ENCODE peak calls at places on chromosomes 5 and 9, in ten cellular contexts. W is GM12864, G is nephron progenitor cell, O is mucosa of descending colon, S is AG09309, Q is WTC11, M is upper lobe of right lung, V is kidney, K is PC-3, I is GM13977. R is an unnamed sample.

GRCh38 chr5:189486-189885 is 1.8 kb upstream of the LRRC14B start:
- DNase-seq in O (no peak), Q (no peak), S (no peak), I (no peak), V (no peak), K (no peak), W (no peak), G (no peak), M (no peak), R (peak)

GRCh38 chr9:37902804-37903580 is 935 bp downstream of the SLC25A51 start:
- DNase-seq in M (no peak), K (peak), O (no peak), S (no peak), V (no peak), Q (no peak), W (peak), I (peak), G (no peak), R (no peak)

GRCh38 chr9:133605856-133606721 is 3.1 kb downstream of the FAM163B start:
- DNase-seq in K (no peak), Q (no peak), O (no peak), G (no peak), M (no peak), V (peak), I (no peak), W (no peak), S (no peak), R (no peak)

GRCh38 chr9:124258765-124259272 is 1.1 kb downstream of the NEK6 start:
- DNase-seq in I (no peak), G (no peak), W (no peak), O (no peak), M (no peak), Q (peak), V (no peak), S (no peak), K (peak), R (no peak)

GRCh38 chr9:126411948-126412284 is 85.3 kb downstream of the MVB12B start:
- DNase-seq in O (no peak), V (no peak), M (no peak), K (no peak), Q (no peak), I (no peak), G (no peak), S (no peak), W (no peak), R (no peak)

GRCh38 chr5:102740515-102740914 is 14.6 kb upstream of the PAM start:
- DNase-seq in K (no peak), O (no peak), G (no peak), W (no peak), S (no peak), V (no peak), Q (no peak), M (no peak), I (no peak), R (no peak)

GRCh38 chr5:126446498-126447224 is 23.5 kb downstream of the GRAMD2B start:
- DNase-seq in O (peak), G (no peak), W (no peak), Q (no peak), S (peak), M (no peak), V (no peak), I (peak), K (peak), R (no peak)

GRCh38 chr9:130921483-130921806 is 17.6 kb downstream of the FIBCD1 start:
- DNase-seq in V (no peak), O (no peak), Q (no peak), I (no peak), G (no peak), M (no peak), K (no peak), S (no peak), W (no peak), R (no peak)

GRCh38 chr5:79932510-79933504 is 58.3 kb downstream of the MTX3 start:
- DNase-seq in O (no peak), S (peak), G (no peak), W (no peak), K (no peak), Q (no peak), M (no peak), V (no peak), I (no peak), R (no peak)

GRCh38 chr9:122225323-122226141 is 3.2 kb downstream of the LHX6 start:
- DNase-seq in M (no peak), I (peak), G (peak), V (peak), Q (no peak), S (no peak), K (no peak), O (no peak), W (no peak), R (no peak)

GRCh38 chr9:85425153-85425611 is 316.6 kb downstream of the AGTPBP1 start:
- DNase-seq in W (peak), M (peak), I (peak), O (peak), S (peak), V (peak), G (peak), K (peak), Q (peak), R (no peak)

GRCh38 chr5:6899215-6899614 is 186.0 kb downstream of the TENT4A start:
- DNase-seq in M (no peak), S (no peak), V (peak), Q (no peak), W (no peak), O (peak), G (no peak), I (no peak), K (no peak), R (no peak)

GRCh38 chr5:6902094-6902493 is 188.9 kb downstream of the TENT4A start:
- DNase-seq in W (no peak), I (no peak), O (no peak), G (no peak), S (no peak), Q (no peak), V (no peak), M (no peak), K (no peak), R (no peak)

GRCh38 chr5:6900247-6900646 is 187.0 kb downstream of the TENT4A start:
- DNase-seq in K (no peak), M (no peak), I (no peak), S (no peak), Q (no peak), O (no peak), W (no peak), G (no peak), V (no peak), R (no peak)

GRCh38 chr5:6902597-6902996 is 189.4 kb downstream of the TENT4A start:
- DNase-seq in G (no peak), M (no peak), K (no peak), O (no peak), S (no peak), I (no peak), Q (no peak), W (no peak), V (no peak), R (no peak)

GRCh38 chr5:6900828-6901227 is 187.6 kb downstream of the TENT4A start:
- DNase-seq in G (no peak), S (no peak), I (no peak), W (no peak), O (peak), Q (no peak), K (no peak), M (no peak), V (no peak), R (no peak)
- TF ChIP-seq CTCF in G (no peak), S (no peak), I (no peak), W (no peak), O (no peak), Q (no peak), K (no peak), M (no peak), V (no peak), R (no peak)

GRCh38 chr5:10199700-10200099 is 50.0 kb downstream of the ATPSCKMT start:
- DNase-seq in M (no peak), O (no peak), V (no peak), Q (no peak), G (no peak), I (no peak), K (no peak), W (no peak), S (peak), R (no peak)

GRCh38 chr5:10202089-10202753 is 47.5 kb downstream of the ATPSCKMT start:
- DNase-seq in G (no peak), S (no peak), K (no peak), O (no peak), M (no peak), I (no peak), W (no peak), Q (no peak), V (no peak), R (no peak)

GRCh38 chr5:10198021-10198420 is 51.7 kb downstream of the ATPSCKMT start:
- DNase-seq in M (no peak), S (no peak), V (no peak), Q (no peak), I (no peak), G (no peak), O (no peak), K (no peak), W (no peak), R (no peak)

DNA sequence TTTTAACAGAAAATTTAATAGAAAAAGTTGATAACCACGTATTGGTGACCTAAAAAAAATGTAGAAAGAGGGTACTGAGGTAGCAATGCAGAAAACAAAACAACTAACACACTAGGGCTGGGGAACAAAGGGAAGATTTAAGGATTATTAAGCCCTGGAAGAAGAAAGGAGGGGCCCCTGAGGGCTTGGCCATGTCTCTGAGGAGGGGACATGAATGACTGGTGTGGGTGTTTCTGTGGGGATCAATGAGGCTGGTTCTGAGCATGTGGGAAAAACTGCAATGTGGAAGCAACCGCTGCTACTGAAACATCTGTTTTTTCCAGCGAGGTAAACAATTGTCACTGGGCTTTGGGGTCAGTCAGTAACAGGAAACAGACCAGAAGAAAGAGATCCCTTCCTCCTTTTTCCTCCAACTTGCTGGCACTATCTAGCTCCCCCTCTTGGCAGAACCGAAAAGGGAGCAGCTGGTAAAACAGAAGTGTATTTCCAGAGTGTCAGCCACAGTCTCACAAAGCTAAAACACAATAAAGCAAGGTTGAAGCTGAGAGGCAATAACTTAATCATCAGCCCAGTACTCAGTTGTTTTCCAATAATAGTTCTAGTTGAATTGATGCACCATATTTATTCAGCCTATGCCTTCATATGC is 48.3 kb downstream of the ATPSCKMT start:
- DNase-seq in M (no peak), K (no peak), Q (peak), W (no peak), G (peak), I (no peak), O (peak), S (no peak), V (no peak), R (no peak)
- TF ChIP-seq CTCF in M (peak), K (peak), Q (no peak), W (peak), G (peak), I (peak), O (no peak), S (peak), V (peak), R (peak)

GRCh38 chr9:70578720-70579119 is 164.3 kb upstream of the KLF9 start:
- DNase-seq in K (no peak), I (no peak), O (no peak), W (no peak), V (no peak), Q (no peak), M (no peak), G (no peak), S (no peak), R (no peak)

GRCh38 chr9:70579686-70580085 is 165.2 kb upstream of the KLF9 start:
- DNase-seq in Q (no peak), M (no peak), I (no peak), S (no peak), O (no peak), W (no peak), V (no peak), K (no peak), G (no peak), R (no peak)

GRCh38 chr9:70577671-70578070 is 163.2 kb upstream of the KLF9 start:
- DNase-seq in G (no peak), Q (no peak), O (no peak), W (no peak), I (no peak), S (no peak), V (no peak), K (no peak), M (no peak), R (no peak)

GRCh38 chr9:70580593-70581195 is 166.2 kb upstream of the KLF9 start:
- DNase-seq in W (no peak), M (no peak), S (no peak), V (no peak), I (no peak), O (no peak), G (no peak), Q (no peak), K (no peak), R (peak)

GRCh38 chr9:70581214-70581966 is 166.9 kb upstream of the KLF9 start:
- DNase-seq in V (no peak), K (no peak), G (no peak), W (no peak), Q (no peak), S (no peak), O (no peak), I (no peak), M (no peak), R (no peak)
- TF ChIP-seq CTCF in V (no peak), K (no peak), G (no peak), W (no peak), Q (no peak), S (no peak), O (no peak), I (no peak), M (no peak), R (no peak)

GRCh38 chr9:136928591-136928990 is 15.9 kb downstream of the FBXW5 start:
- DNase-seq in S (no peak), K (no peak), W (no peak), V (no peak), O (no peak), M (peak), G (no peak), I (no peak), Q (no peak), R (no peak)
- TF ChIP-seq CTCF in S (no peak), K (no peak), W (no peak), V (no peak), O (no peak), M (no peak), G (no peak), I (no peak), Q (no peak), R (peak)

DNA sequence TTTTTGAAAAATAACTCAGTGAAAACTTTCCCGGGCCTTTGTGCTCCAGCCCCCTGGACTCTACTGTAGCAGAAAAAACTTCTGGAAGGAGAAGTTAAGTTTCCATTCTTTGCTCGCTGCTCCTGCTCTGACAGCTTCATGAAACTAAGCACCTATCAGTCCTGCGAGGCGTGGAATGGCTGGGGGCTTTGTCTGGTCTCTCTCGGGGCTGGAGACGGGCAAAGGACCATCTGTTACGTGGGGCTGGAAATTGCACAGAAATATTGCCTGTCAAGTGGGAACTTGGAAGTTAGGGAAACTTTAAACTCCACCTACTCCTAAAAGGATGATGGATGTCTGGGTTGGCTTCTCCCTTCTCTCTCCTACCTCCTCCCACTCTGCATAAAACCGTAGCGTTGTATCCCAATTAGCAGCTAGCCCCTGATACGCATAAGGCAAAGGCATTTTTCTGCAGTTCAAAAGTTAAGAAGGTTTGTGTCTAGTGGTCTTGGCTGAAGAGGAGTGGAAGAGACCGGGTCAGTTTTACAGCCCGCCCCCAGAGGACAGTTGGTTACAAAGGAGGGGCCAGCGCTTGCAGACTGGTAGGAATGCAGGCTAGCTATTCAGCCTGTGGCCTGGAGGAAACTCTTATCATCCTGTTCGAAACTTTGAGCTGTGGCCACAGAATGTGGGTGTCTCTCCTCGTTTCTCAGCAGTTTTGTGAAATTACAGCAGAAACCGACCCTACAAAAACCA is 1.2 kb downstream of the FBXL7 start:
- DNase-seq in G (peak), I (no peak), V (peak), S (peak), O (peak), Q (peak), K (no peak), W (no peak), M (peak), R (no peak)
- TF ChIP-seq CTCF in G (no peak), I (no peak), V (no peak), S (peak), O (no peak), Q (no peak), K (no peak), W (no peak), M (no peak), R (no peak)

GRCh38 chr5:109688647-109688998 is 1.1 kb upstream of the MAN2A1 start:
- DNase-seq in M (no peak), I (peak), W (peak), O (peak), S (no peak), V (no peak), K (peak), G (no peak), Q (no peak), R (no peak)

GRCh38 chr5:109690456-109691247 is 925 bp downstream of the MAN2A1 start:
- DNase-seq in K (peak), Q (peak), O (peak), W (peak), M (peak), I (peak), V (peak), G (peak), S (peak), R (peak)

GRCh38 chr5:109691248-109691574 is 1.5 kb downstream of the MAN2A1 start:
- DNase-seq in I (no peak), V (no peak), G (no peak), W (no peak), M (no peak), Q (no peak), K (no peak), O (no peak), S (no peak), R (no peak)

GRCh38 chr5:109688999-109689739 is 558 bp upstream of the MAN2A1 start:
- DNase-seq in Q (peak), O (peak), I (peak), K (peak), M (peak), S (no peak), G (peak), W (peak), V (peak), R (peak)

GRCh38 chr5:109689740-109690455 is at the start of gene MAN2A1:
- DNase-seq in S (no peak), I (peak), O (peak), V (peak), Q (peak), G (peak), K (peak), W (peak), M (peak), R (peak)
- TF ChIP-seq CTCF in S (no peak), I (no peak), O (no peak), V (no peak), Q (no peak), G (no peak), K (peak), W (no peak), M (peak), R (no peak)

GRCh38 chr5:105501315-105501714 is 1938.7 kb upstream of the NUDT12 start:
- DNase-seq in V (no peak), M (no peak), O (no peak), S (no peak), K (no peak), G (no peak), Q (no peak), W (no peak), I (no peak), R (no peak)

GRCh38 chr5:105503950-105504349 is 1941.4 kb upstream of the NUDT12 start:
- DNase-seq in W (no peak), K (peak), I (no peak), Q (no peak), S (no peak), V (no peak), O (no peak), M (no peak), G (no peak), R (no peak)

GRCh38 chr5:105508519-105508918 is 1945.9 kb upstream of the NUDT12 start:
- DNase-seq in G (no peak), M (no peak), K (peak), W (no peak), V (no peak), S (no peak), O (no peak), Q (no peak), I (no peak), R (no peak)

GRCh38 chr5:105506692-105507277 is 1944.2 kb upstream of the NUDT12 start:
- DNase-seq in G (peak), I (peak), V (no peak), W (no peak), O (peak), Q (peak), K (peak), S (no peak), M (no peak), R (no peak)
- TF ChIP-seq CTCF in G (peak), I (peak), V (peak), W (no peak), O (no peak), Q (peak), K (peak), S (no peak), M (peak), R (no peak)

DNA sequence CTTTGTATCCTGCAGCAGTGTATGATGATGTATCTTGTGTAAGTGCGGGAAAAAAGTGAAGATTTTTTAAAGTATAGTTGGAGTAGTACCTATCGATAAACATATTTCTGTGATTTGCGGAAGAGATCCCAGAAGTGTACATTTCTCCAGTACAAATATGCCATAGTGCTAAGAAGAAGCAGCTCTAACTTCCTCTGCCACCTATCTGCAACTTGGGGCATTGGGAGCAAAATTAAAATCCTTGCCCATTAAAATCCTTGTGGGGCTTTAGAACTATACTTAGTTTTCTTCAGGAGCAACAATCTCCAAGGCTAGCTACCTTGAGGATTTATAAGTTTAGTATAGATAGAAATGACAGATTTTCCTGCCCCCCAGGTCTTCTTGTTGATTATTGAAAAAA is 123.7 kb downstream of the VCAN start:
- DNase-seq in W (no peak), I (no peak), M (no peak), Q (no peak), V (no peak), G (no peak), K (peak), O (no peak), S (no peak), R (no peak)
- TF ChIP-seq CTCF in W (no peak), I (no peak), M (no peak), Q (no peak), V (no peak), G (no peak), K (peak), O (no peak), S (peak), R (no peak)

R was measured in CD14-positive monocyte.